ENCODE peak calls at places on chromosomes 3 and 15, in four cellular contexts. One of them, this sample, is unnamed.

GRCh38 chr15:61115679-61116078 is 113.4 kb downstream of the RORA start:
- DNase-seq in tibial nerve: no peak
- DNase-seq in body of pancreas: no peak
- DNase-seq in HCT116: no peak
- DNase-seq in this sample: no peak

GRCh38 chr3:77281721-77282120 is 241.8 kb downstream of the ROBO2 start:
- DNase-seq in tibial nerve: no peak
- DNase-seq in body of pancreas: no peak
- DNase-seq in HCT116: no peak
- DNase-seq in this sample: no peak

GRCh38 chr15:74376226-74376625 is 8.8 kb upstream of the CYP11A1 start:
- DNase-seq in tibial nerve: no peak
- DNase-seq in body of pancreas: no peak
- DNase-seq in HCT116: no peak
- DNase-seq in this sample: no peak

GRCh38 chr3:64533565-64534317 is 154.1 kb downstream of the ADAMTS9 start:
- DNase-seq in tibial nerve: peak
- DNase-seq in body of pancreas: peak
- DNase-seq in HCT116: peak
- DNase-seq in this sample: peak

GRCh38 chr3:81958967-81959625 is 197.7 kb upstream of the GBE1 start:
- DNase-seq in tibial nerve: no peak
- DNase-seq in body of pancreas: no peak
- DNase-seq in HCT116: no peak
- DNase-seq in this sample: no peak

GRCh38 chr3:57855943-57856342 is 99.8 kb downstream of the SLMAP start:
- DNase-seq in tibial nerve: no peak
- DNase-seq in body of pancreas: no peak
- DNase-seq in HCT116: no peak
- DNase-seq in this sample: no peak

GRCh38 chr3:103306081-103306480 is 871.3 kb downstream of the ZPLD1 start:
- DNase-seq in tibial nerve: no peak
- DNase-seq in body of pancreas: no peak
- DNase-seq in HCT116: no peak
- DNase-seq in this sample: no peak

GRCh38 chr3:481680-482079 is 285.1 kb downstream of the CHL1 start:
- DNase-seq in tibial nerve: no peak
- DNase-seq in body of pancreas: no peak
- DNase-seq in HCT116: no peak
- DNase-seq in this sample: no peak

GRCh38 chr3:47288966-47289910 is 6.5 kb downstream of the KLHL18 start:
- DNase-seq in tibial nerve: no peak
- DNase-seq in body of pancreas: no peak
- DNase-seq in HCT116: no peak
- DNase-seq in this sample: peak

GRCh38 chr15:59346951-59347350 is 25.7 kb downstream of the MYO1E start:
- DNase-seq in tibial nerve: no peak
- DNase-seq in body of pancreas: no peak
- DNase-seq in HCT116: no peak
- DNase-seq in this sample: no peak

GRCh38 chr15:85725019-85725418 is 69.7 kb downstream of the KLHL25 start:
- DNase-seq in tibial nerve: no peak
- DNase-seq in body of pancreas: no peak
- DNase-seq in HCT116: no peak
- DNase-seq in this sample: no peak

GRCh38 chr3:138497851-138498250 is 63.4 kb downstream of the ESYT3 start:
- DNase-seq in tibial nerve: no peak
- DNase-seq in body of pancreas: no peak
- DNase-seq in HCT116: no peak
- DNase-seq in this sample: no peak

DNA sequence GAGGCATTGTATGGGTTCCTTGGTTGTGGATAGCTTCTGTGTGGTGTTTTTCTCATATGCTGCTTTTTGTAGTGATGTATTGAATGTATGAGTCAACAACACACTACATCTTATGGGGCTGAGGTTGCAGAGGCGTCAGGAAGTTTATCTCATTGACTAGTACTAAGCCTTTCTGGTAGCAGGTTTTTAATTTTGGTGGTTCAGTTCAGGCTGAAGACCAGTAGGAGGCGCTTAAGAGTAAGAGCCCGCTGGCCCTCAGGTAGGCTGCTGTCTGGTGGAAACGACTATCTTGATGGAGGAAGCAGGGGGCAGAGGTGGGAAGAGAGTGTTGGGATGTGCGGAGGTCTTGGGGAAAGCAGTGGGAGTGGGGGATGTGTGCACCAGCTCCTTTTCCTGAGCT is 62.4 kb downstream of the RTP4 start:
- DNase-seq in tibial nerve: no peak
- DNase-seq in body of pancreas: no peak
- DNase-seq in HCT116: no peak
- DNase-seq in this sample: no peak
- TF ChIP-seq CTCF in tibial nerve: no peak
- TF ChIP-seq CTCF in body of pancreas: no peak
- TF ChIP-seq CTCF in HCT116: peak
- TF ChIP-seq CTCF in this sample: no peak

GRCh38 chr3:195595778-195596531 is 12.2 kb upstream of the APOD start:
- DNase-seq in tibial nerve: no peak
- DNase-seq in body of pancreas: no peak
- DNase-seq in HCT116: no peak
- DNase-seq in this sample: no peak
- TF ChIP-seq CTCF in tibial nerve: no peak
- TF ChIP-seq CTCF in body of pancreas: no peak
- TF ChIP-seq CTCF in HCT116: no peak
- TF ChIP-seq CTCF in this sample: no peak

GRCh38 chr3:141303481-141304223 is 64.7 kb upstream of the ZBTB38 start:
- DNase-seq in tibial nerve: no peak
- DNase-seq in body of pancreas: peak
- DNase-seq in HCT116: peak
- DNase-seq in this sample: peak
- TF ChIP-seq CTCF in tibial nerve: peak
- TF ChIP-seq CTCF in body of pancreas: peak
- TF ChIP-seq CTCF in HCT116: peak
- TF ChIP-seq CTCF in this sample: peak

DNA sequence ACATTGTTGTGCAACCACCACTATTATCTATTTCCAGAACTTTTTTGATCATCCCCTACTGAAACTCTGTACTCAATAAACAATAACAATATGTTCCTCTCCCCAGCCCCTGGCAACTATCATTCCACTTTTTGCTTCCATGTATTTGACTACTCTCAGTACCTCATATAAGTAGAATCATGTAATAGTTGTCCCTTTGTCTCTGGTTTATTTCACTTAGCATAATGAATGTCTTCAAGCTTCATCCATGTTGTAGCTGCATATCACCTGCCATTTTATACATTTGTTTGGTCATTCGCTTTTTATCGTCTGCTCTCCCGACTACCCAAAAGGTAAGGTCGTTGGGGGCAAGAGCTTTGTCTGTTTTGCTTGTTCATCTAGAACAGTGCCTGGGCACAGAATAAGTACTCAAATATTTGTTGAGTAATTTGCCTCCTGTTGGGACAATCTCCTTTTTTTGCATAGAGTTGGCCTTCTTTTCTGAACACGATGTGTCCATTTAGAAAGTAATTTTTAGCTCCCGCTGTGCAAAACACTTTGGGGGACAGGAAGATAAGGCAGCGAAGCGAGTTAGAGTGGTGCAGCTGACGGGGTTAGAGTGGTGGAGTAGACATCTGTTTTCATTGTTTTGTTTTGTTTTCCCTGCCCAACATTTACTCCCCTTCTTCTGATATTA is 83.3 kb upstream of the RNU6-1 start:
- DNase-seq in tibial nerve: no peak
- DNase-seq in body of pancreas: no peak
- DNase-seq in HCT116: no peak
- DNase-seq in this sample: no peak
- TF ChIP-seq CTCF in tibial nerve: no peak
- TF ChIP-seq CTCF in body of pancreas: no peak
- TF ChIP-seq CTCF in HCT116: no peak
- TF ChIP-seq CTCF in this sample: no peak

GRCh38 chr15:49887604-49888340 is 231.3 kb downstream of the ATP8B4 start:
- DNase-seq in tibial nerve: no peak
- DNase-seq in body of pancreas: no peak
- DNase-seq in HCT116: no peak
- DNase-seq in this sample: no peak
- TF ChIP-seq CTCF in tibial nerve: no peak
- TF ChIP-seq CTCF in body of pancreas: no peak
- TF ChIP-seq CTCF in HCT116: no peak
- TF ChIP-seq CTCF in this sample: no peak